ENCODE peak calls at places on chromosomes 16 and 17, in ten cellular contexts. O is uterus, H is A549, I is GM20000, J is PC-3, P is astrocyte of the cerebellum, V is progenitor cell of endocrine pancreas, Q is kidney, X is epithelial cell of proximal tubule, L is upper lobe of right lung. N is an unnamed sample.

GRCh38 chr16:72551649-72552048 is 379.7 kb upstream of the PMFBP1 start:
- DNase-seq in I (no peak), V (no peak), X (no peak), H (no peak), O (no peak), L (no peak), P (no peak), Q (no peak), J (no peak), N (no peak)

GRCh38 chr17:1089915-1090314 is 89.9 kb downstream of the ABR start:
- DNase-seq in L (peak; percentile 88), H (no peak), Q (no peak), O (peak; percentile 63), V (no peak), P (no peak), I (no peak), J (no peak), X (no peak), N (peak; percentile 49)

GRCh38 chr16:12341966-12342365 is 365.4 kb downstream of the SNX29 start:
- DNase-seq in O (no peak), H (no peak), Q (no peak), X (no peak), J (peak; percentile 76), I (no peak), L (no peak), P (no peak), V (no peak), N (no peak)

GRCh38 chr16:5895137-5895536 is 797.5 kb upstream of the EEF2KMT start:
- DNase-seq in X (no peak), L (no peak), P (no peak), O (no peak), I (no peak), H (no peak), J (no peak), V (no peak), Q (no peak), N (no peak)

GRCh38 chr16:20628213-20628612 is 52.0 kb upstream of the ACSM2B start:
- DNase-seq in I (no peak), L (no peak), H (no peak), J (no peak), V (no peak), Q (no peak), P (no peak), O (no peak), X (no peak), N (no peak)

GRCh38 chr17:61200349-61200735 is 199.3 kb upstream of the TBX2 start:
- DNase-seq in H (no peak), Q (no peak), J (peak; percentile 20), L (no peak), O (no peak), V (no peak), P (no peak), X (no peak), I (no peak), N (no peak)

GRCh38 chr17:21511368-21512195 is 135.4 kb downstream of the KCNJ12 start:
- DNase-seq in H (peak; percentile 84), X (no peak), P (peak; percentile 46), J (peak; percentile 81), L (peak; percentile 93), V (peak; percentile 76), O (peak; percentile 84), I (peak; percentile 73), Q (peak; percentile 93), N (peak; percentile 84)

GRCh38 chr16:4414187-4414909 is 2.0 kb downstream of the CORO7 start:
- DNase-seq in X (no peak), O (no peak), I (peak; percentile 93), V (no peak), P (no peak), J (no peak), L (no peak), H (no peak), Q (no peak), N (no peak)

GRCh38 chr17:69809331-69809730 is 265.7 kb upstream of the KCNJ16 start:
- DNase-seq in O (no peak), P (no peak), I (no peak), L (no peak), J (no peak), X (no peak), V (no peak), Q (no peak), H (no peak), N (no peak)

GRCh38 chr17:16653367-16654041 is at the start of gene ZNF624:
- DNase-seq in I (peak; percentile 94), Q (peak; percentile 98), X (peak; percentile 44), P (peak; percentile 84), V (peak; percentile 94), L (peak; percentile 98), O (peak; percentile 97), H (peak; percentile 93), J (peak; percentile 99), N (peak; percentile 93)

GRCh38 chr17:64032081-64032480 is 11.6 kb upstream of the ICAM2 start:
- DNase-seq in Q (no peak), I (no peak), X (no peak), V (no peak), O (no peak), L (peak; percentile 23), P (no peak), J (peak; percentile 33), H (no peak), N (no peak)

GRCh38 chr17:80968602-80969029 is 23.0 kb upstream of the CHMP6 start:
- DNase-seq in X (no peak), Q (no peak), J (no peak), I (no peak), H (no peak), O (peak; percentile 64), V (no peak), L (no peak), P (no peak), N (peak; percentile 62)

GRCh38 chr17:80969030-80969673 is 22.5 kb upstream of the CHMP6 start:
- DNase-seq in L (no peak), X (no peak), H (no peak), J (no peak), V (no peak), Q (peak; percentile 76), O (no peak), I (no peak), P (no peak), N (no peak)

GRCh38 chr17:80970762-80971703 is 20.6 kb upstream of the CHMP6 start:
- DNase-seq in H (no peak), Q (no peak), L (no peak), I (no peak), P (no peak), V (no peak), X (no peak), O (no peak), J (no peak), N (no peak)

GRCh38 chr17:80969674-80970043 is 22.0 kb upstream of the CHMP6 start:
- DNase-seq in O (no peak), Q (peak; percentile 54), L (no peak), P (no peak), I (no peak), X (no peak), H (no peak), J (no peak), V (no peak), N (no peak)

GRCh38 chr17:80970044-80970761 is 21.4 kb upstream of the CHMP6 start:
- DNase-seq in I (peak; percentile 87), Q (no peak), P (no peak), L (no peak), V (no peak), O (peak; percentile 65), J (peak; percentile 57), X (no peak), H (peak; percentile 75), N (no peak)
- TF ChIP-seq CTCF in I (peak; percentile 40), Q (peak; percentile 33), P (peak; percentile 55), L (peak; percentile 40), V (peak; percentile 51), O (peak; percentile 45), J (peak; percentile 65), X (peak; percentile 53), H (peak; percentile 37), N (peak; percentile 59)

DNA sequence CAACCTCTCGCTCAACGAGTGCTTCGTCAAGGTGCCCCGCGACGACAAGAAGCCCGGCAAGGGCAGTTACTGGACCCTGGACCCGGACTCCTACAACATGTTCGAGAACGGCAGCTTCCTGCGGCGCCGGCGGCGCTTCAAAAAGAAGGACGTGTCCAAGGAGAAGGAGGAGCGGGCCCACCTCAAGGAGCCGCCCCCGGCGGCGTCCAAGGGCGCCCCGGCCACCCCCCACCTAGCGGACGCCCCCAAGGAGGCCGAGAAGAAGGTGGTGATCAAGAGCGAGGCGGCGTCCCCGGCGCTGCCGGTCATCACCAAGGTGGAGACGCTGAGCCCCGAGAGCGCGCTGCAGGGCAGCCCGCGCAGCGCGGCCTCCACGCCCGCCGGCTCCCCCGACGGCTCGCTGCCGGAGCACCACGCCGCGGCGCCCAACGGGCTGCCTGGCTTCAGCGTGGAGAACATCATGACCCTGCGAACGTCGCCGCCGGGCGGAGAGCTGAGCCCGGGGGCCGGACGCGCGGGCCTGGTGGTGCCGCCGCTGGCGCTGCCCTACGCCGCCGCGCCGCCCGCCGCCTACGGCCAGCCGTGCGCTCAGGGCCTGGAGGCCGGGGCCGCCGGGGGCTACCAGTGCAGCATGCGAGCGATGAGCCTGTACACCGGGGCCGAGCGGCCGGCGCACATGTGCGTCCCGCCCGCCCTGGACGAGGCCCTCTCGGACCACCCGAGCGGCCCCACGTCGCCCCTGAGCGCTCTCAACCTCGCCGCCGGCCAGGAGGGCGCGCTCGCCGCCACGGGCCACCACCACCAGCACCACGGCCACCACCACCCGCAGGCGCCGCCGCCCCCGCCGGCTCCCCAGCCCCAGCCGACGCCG is 1.3 kb downstream of the FOXC2 start:
- DNase-seq in X (no peak), I (no peak), Q (no peak), L (no peak), J (no peak), P (no peak), V (no peak), H (no peak), O (no peak), N (no peak)
- TF ChIP-seq CTCF in X (no peak), I (no peak), Q (no peak), L (no peak), J (no peak), P (no peak), V (no peak), H (peak; percentile 15), O (no peak), N (no peak)

GRCh38 chr17:35087731-35088646 is 24.5 kb upstream of the RFFL start:
- DNase-seq in L (peak; percentile 79), I (peak; percentile 21), V (peak; percentile 19), O (peak; percentile 42), P (no peak), Q (peak; percentile 84), X (no peak), J (peak; percentile 47), H (no peak), N (peak; percentile 57)
- TF ChIP-seq CTCF in L (no peak), I (no peak), V (no peak), O (no peak), P (no peak), Q (no peak), X (peak; percentile 1), J (no peak), H (no peak), N (no peak)

DNA sequence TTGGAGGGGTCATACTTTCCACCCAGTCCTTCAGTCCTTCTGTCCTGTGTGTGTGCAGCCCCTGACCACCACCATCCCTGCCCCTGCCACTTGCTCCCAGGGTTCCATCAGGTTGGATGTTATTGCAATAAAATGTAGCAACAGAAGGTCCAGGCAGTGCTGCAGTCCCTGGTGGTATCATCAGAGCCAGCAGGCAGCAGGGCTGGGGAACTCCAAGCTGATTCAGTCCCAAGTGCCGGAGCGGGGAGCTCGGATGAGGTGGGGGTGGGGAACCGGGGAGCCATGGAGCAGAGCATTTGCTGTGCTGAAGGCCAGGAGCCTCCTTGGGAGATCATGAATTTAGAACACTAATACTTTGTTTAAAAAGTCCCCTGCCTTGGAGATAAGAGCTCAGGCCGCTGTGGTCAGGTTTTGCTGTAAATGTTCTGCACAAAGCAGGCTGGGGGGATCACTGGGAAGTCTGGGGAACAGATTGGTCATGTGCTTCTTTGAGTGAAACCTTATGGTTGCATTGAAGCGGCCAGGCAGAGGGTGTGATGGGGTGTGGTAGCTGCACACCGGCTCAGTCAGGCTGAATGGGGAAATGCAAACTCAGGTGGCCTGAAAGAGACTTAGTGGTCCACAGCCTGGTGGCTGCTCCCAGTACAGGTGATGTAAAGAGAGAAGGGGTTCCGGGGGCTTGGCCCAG is 225.9 kb downstream of the SEC14L1 start:
- DNase-seq in Q (peak; percentile 78), I (peak; percentile 64), V (no peak), J (no peak), O (peak; percentile 30), H (no peak), P (no peak), L (no peak), X (no peak), N (peak; percentile 77)
- TF ChIP-seq CTCF in Q (no peak), I (no peak), V (no peak), J (no peak), O (no peak), H (no peak), P (no peak), L (no peak), X (no peak), N (peak; percentile 5)